ENCODE peak calls at places on chromosome 7, in six cellular contexts. One of them, this sample, is unnamed.

GRCh38 chr7:151671514-151671913 is 151.8 kb upstream of the RHEB start:
- DNase-seq in psoas muscle: no peak
- DNase-seq in mammary epithelial cell: peak
- DNase-seq in heart left ventricle: no peak
- DNase-seq in HL-60: no peak
- DNase-seq in SK-N-SH: no peak
- DNase-seq in this sample: no peak

GRCh38 chr7:44966731-44967538 is 11.9 kb downstream of the MYO1G start:
- DNase-seq in psoas muscle: no peak
- DNase-seq in HL-60: no peak
- DNase-seq in mammary epithelial cell: no peak
- DNase-seq in SK-N-SH: peak
- DNase-seq in heart left ventricle: no peak
- DNase-seq in this sample: peak

GRCh38 chr7:79504607-79505389 is 51.3 kb upstream of the MAGI2 start:
- DNase-seq in heart left ventricle: no peak
- DNase-seq in SK-N-SH: no peak
- DNase-seq in HL-60: no peak
- DNase-seq in psoas muscle: no peak
- DNase-seq in mammary epithelial cell: no peak
- DNase-seq in this sample: no peak

GRCh38 chr7:28705350-28705749 is 252.8 kb downstream of the TRIL start:
- DNase-seq in mammary epithelial cell: no peak
- DNase-seq in heart left ventricle: no peak
- DNase-seq in HL-60: no peak
- DNase-seq in SK-N-SH: no peak
- DNase-seq in psoas muscle: no peak
- DNase-seq in this sample: no peak

GRCh38 chr7:34108150-34108549 is 202.8 kb downstream of the BMPER start:
- DNase-seq in heart left ventricle: no peak
- DNase-seq in mammary epithelial cell: no peak
- DNase-seq in SK-N-SH: no peak
- DNase-seq in HL-60: peak
- DNase-seq in psoas muscle: peak
- DNase-seq in this sample: no peak

GRCh38 chr7:132457658-132458057 is 118.6 kb downstream of the PLXNA4 start:
- DNase-seq in mammary epithelial cell: no peak
- DNase-seq in SK-N-SH: no peak
- DNase-seq in HL-60: no peak
- DNase-seq in heart left ventricle: no peak
- DNase-seq in psoas muscle: no peak
- DNase-seq in this sample: no peak

GRCh38 chr7:123681561-123681960 is 25.9 kb downstream of the LMOD2 start:
- DNase-seq in SK-N-SH: no peak
- DNase-seq in HL-60: no peak
- DNase-seq in psoas muscle: no peak
- DNase-seq in mammary epithelial cell: no peak
- DNase-seq in heart left ventricle: peak
- DNase-seq in this sample: no peak

GRCh38 chr7:19561121-19561805 is 147.6 kb downstream of the POLR1F start:
- DNase-seq in mammary epithelial cell: peak
- DNase-seq in SK-N-SH: no peak
- DNase-seq in heart left ventricle: no peak
- DNase-seq in psoas muscle: no peak
- DNase-seq in HL-60: no peak
- DNase-seq in this sample: no peak

GRCh38 chr7:148575640-148576411 is 14.7 kb upstream of the C7orf33 start:
- DNase-seq in psoas muscle: peak
- DNase-seq in mammary epithelial cell: peak
- DNase-seq in HL-60: peak
- DNase-seq in heart left ventricle: peak
- DNase-seq in SK-N-SH: peak
- DNase-seq in this sample: peak

GRCh38 chr7:149598721-149599308 is 101.2 kb upstream of the ZNF746 start:
- DNase-seq in heart left ventricle: no peak
- DNase-seq in psoas muscle: no peak
- DNase-seq in mammary epithelial cell: peak
- DNase-seq in SK-N-SH: peak
- DNase-seq in HL-60: peak
- DNase-seq in this sample: no peak

GRCh38 chr7:136086712-136087111 is 109.6 kb upstream of the MTPN start:
- DNase-seq in HL-60: no peak
- DNase-seq in SK-N-SH: peak
- DNase-seq in psoas muscle: no peak
- DNase-seq in mammary epithelial cell: peak
- DNase-seq in heart left ventricle: peak
- DNase-seq in this sample: peak

GRCh38 chr7:74269757-74270277 is 15.6 kb upstream of the RFC2 start:
- DNase-seq in SK-N-SH: peak
- DNase-seq in heart left ventricle: peak
- DNase-seq in mammary epithelial cell: peak
- DNase-seq in HL-60: peak
- DNase-seq in psoas muscle: peak
- DNase-seq in this sample: no peak

GRCh38 chr7:151013728-151014497 is 10.4 kb downstream of the ATG9B start:
- DNase-seq in psoas muscle: peak
- DNase-seq in HL-60: peak
- DNase-seq in mammary epithelial cell: no peak
- DNase-seq in heart left ventricle: peak
- DNase-seq in SK-N-SH: peak
- DNase-seq in this sample: no peak

GRCh38 chr7:92693519-92693918 is 103.3 kb upstream of the FAM133B start:
- DNase-seq in SK-N-SH: no peak
- DNase-seq in HL-60: no peak
- DNase-seq in psoas muscle: no peak
- DNase-seq in heart left ventricle: no peak
- DNase-seq in mammary epithelial cell: no peak
- DNase-seq in this sample: no peak

GRCh38 chr7:71618281-71618680 is 486.3 kb downstream of the GALNT17 start:
- DNase-seq in HL-60: no peak
- DNase-seq in heart left ventricle: no peak
- DNase-seq in SK-N-SH: no peak
- DNase-seq in psoas muscle: no peak
- DNase-seq in mammary epithelial cell: no peak
- DNase-seq in this sample: no peak

GRCh38 chr7:87013136-87013840 is 46.2 kb downstream of the ELAPOR2 start:
- DNase-seq in psoas muscle: no peak
- DNase-seq in HL-60: no peak
- DNase-seq in SK-N-SH: no peak
- DNase-seq in mammary epithelial cell: no peak
- DNase-seq in heart left ventricle: no peak
- DNase-seq in this sample: no peak

GRCh38 chr7:23654508-23654907 is 25.5 kb upstream of the FAM221A start:
- DNase-seq in mammary epithelial cell: no peak
- DNase-seq in heart left ventricle: no peak
- DNase-seq in HL-60: peak
- DNase-seq in SK-N-SH: peak
- DNase-seq in psoas muscle: no peak
- DNase-seq in this sample: no peak

GRCh38 chr7:107078517-107078966 is 34.0 kb downstream of the PRKAR2B start:
- DNase-seq in HL-60: no peak
- DNase-seq in heart left ventricle: no peak
- DNase-seq in SK-N-SH: peak
- DNase-seq in mammary epithelial cell: peak
- DNase-seq in psoas muscle: no peak
- DNase-seq in this sample: no peak

GRCh38 chr7:130297628-130298027 is 4.7 kb downstream of the CPA4 start:
- DNase-seq in mammary epithelial cell: no peak
- DNase-seq in SK-N-SH: no peak
- DNase-seq in psoas muscle: no peak
- DNase-seq in HL-60: no peak
- DNase-seq in heart left ventricle: no peak
- DNase-seq in this sample: no peak

GRCh38 chr7:95723583-95724180 is 48.7 kb upstream of the DYNC1I1 start:
- DNase-seq in mammary epithelial cell: peak
- DNase-seq in psoas muscle: no peak
- DNase-seq in HL-60: peak
- DNase-seq in heart left ventricle: peak
- DNase-seq in SK-N-SH: peak
- DNase-seq in this sample: no peak

GRCh38 chr7:94664023-94664422 is 8.1 kb upstream of the SGCE start:
- DNase-seq in psoas muscle: no peak
- DNase-seq in HL-60: no peak
- DNase-seq in heart left ventricle: no peak
- DNase-seq in mammary epithelial cell: no peak
- DNase-seq in SK-N-SH: no peak
- DNase-seq in this sample: no peak

GRCh38 chr7:90246184-90246583 is 1.2 kb downstream of the CFAP69 start:
- DNase-seq in mammary epithelial cell: no peak
- DNase-seq in psoas muscle: no peak
- DNase-seq in SK-N-SH: no peak
- DNase-seq in heart left ventricle: no peak
- DNase-seq in HL-60: no peak
- DNase-seq in this sample: peak

GRCh38 chr7:2143450-2143849 is 89.3 kb downstream of the MAD1L1 start:
- DNase-seq in HL-60: no peak
- DNase-seq in SK-N-SH: no peak
- DNase-seq in heart left ventricle: no peak
- DNase-seq in mammary epithelial cell: no peak
- DNase-seq in psoas muscle: no peak
- DNase-seq in this sample: no peak

GRCh38 chr7:142750321-142750938 is 1.2 kb downstream of the PRSS1 start:
- DNase-seq in mammary epithelial cell: no peak
- DNase-seq in psoas muscle: no peak
- DNase-seq in heart left ventricle: no peak
- DNase-seq in SK-N-SH: no peak
- DNase-seq in HL-60: no peak
- DNase-seq in this sample: no peak

GRCh38 chr7:46253500-46253899 is 332.4 kb upstream of the IGFBP3 start:
- DNase-seq in HL-60: no peak
- DNase-seq in SK-N-SH: no peak
- DNase-seq in psoas muscle: no peak
- DNase-seq in heart left ventricle: no peak
- DNase-seq in mammary epithelial cell: peak
- DNase-seq in this sample: no peak

GRCh38 chr7:36707465-36707864 is 16.8 kb downstream of the AOAH start:
- DNase-seq in heart left ventricle: no peak
- DNase-seq in SK-N-SH: no peak
- DNase-seq in HL-60: no peak
- DNase-seq in mammary epithelial cell: no peak
- DNase-seq in psoas muscle: no peak
- DNase-seq in this sample: no peak

GRCh38 chr7:128150223-128150622 is 90.9 kb upstream of the LEP start:
- DNase-seq in HL-60: no peak
- DNase-seq in mammary epithelial cell: no peak
- DNase-seq in SK-N-SH: no peak
- DNase-seq in heart left ventricle: no peak
- DNase-seq in psoas muscle: no peak
- DNase-seq in this sample: no peak

GRCh38 chr7:29345590-29345989 is 151.0 kb downstream of the CHN2 start:
- DNase-seq in heart left ventricle: peak
- DNase-seq in mammary epithelial cell: peak
- DNase-seq in SK-N-SH: peak
- DNase-seq in HL-60: peak
- DNase-seq in psoas muscle: peak
- DNase-seq in this sample: no peak

GRCh38 chr7:136656516-136656915 is 211.9 kb upstream of the CHRM2 start:
- DNase-seq in SK-N-SH: no peak
- DNase-seq in psoas muscle: no peak
- DNase-seq in mammary epithelial cell: no peak
- DNase-seq in HL-60: no peak
- DNase-seq in heart left ventricle: no peak
- DNase-seq in this sample: no peak

GRCh38 chr7:2598175-2598823 is 33.5 kb upstream of the TTYH3 start:
- DNase-seq in psoas muscle: no peak
- DNase-seq in SK-N-SH: no peak
- DNase-seq in HL-60: no peak
- DNase-seq in heart left ventricle: no peak
- DNase-seq in mammary epithelial cell: no peak
- DNase-seq in this sample: peak

DNA sequence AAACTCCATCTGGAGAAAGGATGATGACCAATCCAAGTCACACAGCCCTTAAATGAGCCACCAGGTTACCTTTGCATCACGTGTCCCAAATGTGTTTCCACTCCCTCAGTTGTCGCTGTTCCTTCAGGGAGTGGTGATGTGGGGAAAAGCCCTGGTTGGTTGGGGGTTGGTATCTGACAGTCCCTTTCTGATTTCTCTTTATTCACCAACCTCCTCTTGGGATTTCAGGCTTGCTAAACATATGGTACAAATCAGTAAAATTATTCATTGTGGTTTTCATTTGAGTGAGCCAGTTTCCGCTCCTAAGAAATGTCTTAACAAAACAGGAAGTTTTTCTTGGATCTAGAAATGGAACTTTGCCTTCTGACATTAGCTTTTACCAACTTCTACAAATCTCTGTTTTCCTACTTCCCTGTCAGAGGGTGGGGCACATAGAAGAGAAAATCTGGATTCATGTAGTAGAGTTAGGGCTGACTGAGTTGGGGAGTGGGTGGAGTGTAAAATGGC is 40.0 kb upstream of the KMT2E start:
- DNase-seq in psoas muscle: no peak
- DNase-seq in mammary epithelial cell: peak
- DNase-seq in heart left ventricle: peak
- DNase-seq in HL-60: no peak
- DNase-seq in SK-N-SH: no peak
- DNase-seq in this sample: no peak
- H3K27ac ChIP-seq in psoas muscle: peak
- H3K27ac ChIP-seq in mammary epithelial cell: peak
- H3K27ac ChIP-seq in heart left ventricle: peak
- H3K27ac ChIP-seq in HL-60: no peak
- H3K27ac ChIP-seq in SK-N-SH: peak
- H3K27ac ChIP-seq in this sample: peak

DNA sequence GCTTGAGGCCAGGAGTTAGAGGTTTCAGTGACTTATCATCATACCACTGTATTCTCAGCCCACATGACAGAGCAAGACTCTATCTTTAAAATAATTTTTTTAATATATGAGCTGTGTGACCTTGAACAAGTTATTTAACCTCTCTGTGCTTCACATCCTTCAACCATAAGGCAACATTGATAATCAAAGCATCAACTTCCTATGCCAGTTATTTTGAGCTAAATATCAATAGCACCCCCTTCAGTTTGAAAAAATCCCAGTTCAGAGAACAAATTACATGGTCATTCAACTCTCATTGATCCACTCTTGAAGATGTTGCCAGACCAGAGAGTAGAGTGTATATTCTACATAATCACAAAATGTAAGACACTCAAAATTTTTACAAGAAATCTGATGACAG is 53.0 kb downstream of the ASNS start:
- DNase-seq in HL-60: no peak
- DNase-seq in SK-N-SH: no peak
- DNase-seq in psoas muscle: no peak
- DNase-seq in heart left ventricle: no peak
- DNase-seq in mammary epithelial cell: no peak
- DNase-seq in this sample: no peak
- TF ChIP-seq CTCF in HL-60: no peak
- TF ChIP-seq CTCF in SK-N-SH: no peak
- TF ChIP-seq CTCF in psoas muscle: no peak
- TF ChIP-seq CTCF in heart left ventricle: no peak
- TF ChIP-seq CTCF in mammary epithelial cell: no peak
- TF ChIP-seq CTCF in this sample: no peak

GRCh38 chr7:1041471-1042160 is 2.7 kb upstream of the GPR146 start:
- DNase-seq in heart left ventricle: no peak
- DNase-seq in psoas muscle: no peak
- DNase-seq in SK-N-SH: no peak
- DNase-seq in mammary epithelial cell: no peak
- DNase-seq in HL-60: peak
- DNase-seq in this sample: no peak
- H3K27ac ChIP-seq in heart left ventricle: no peak
- H3K27ac ChIP-seq in psoas muscle: no peak
- H3K27ac ChIP-seq in SK-N-SH: no peak
- H3K27ac ChIP-seq in mammary epithelial cell: no peak
- H3K27ac ChIP-seq in HL-60: peak
- H3K27ac ChIP-seq in this sample: no peak

GRCh38 chr7:77368974-77369373 is 47.2 kb downstream of the GSAP start:
- DNase-seq in SK-N-SH: no peak
- DNase-seq in psoas muscle: no peak
- DNase-seq in heart left ventricle: no peak
- DNase-seq in HL-60: peak
- DNase-seq in mammary epithelial cell: no peak
- DNase-seq in this sample: no peak
- TF ChIP-seq CTCF in SK-N-SH: peak
- TF ChIP-seq CTCF in psoas muscle: no peak
- TF ChIP-seq CTCF in heart left ventricle: no peak
- TF ChIP-seq CTCF in HL-60: peak
- TF ChIP-seq CTCF in mammary epithelial cell: no peak
- TF ChIP-seq CTCF in this sample: no peak